ENCODE peak calls at places on chromosomes 12 and 14, in four cellular contexts. B is AG20443, Y is heart left ventricle, C is GM12891. S is an unnamed sample.

GRCh38 chr12:131120831-131121271 is 167.1 kb downstream of the ADGRD1 start:
- DNase-seq in B (no peak), C (no peak), Y (no peak), S (no peak)

GRCh38 chr14:53391156-53391555 is 238.0 kb upstream of the DDHD1 start:
- DNase-seq in C (no peak), Y (peak), B (peak), S (peak)

GRCh38 chr12:27534060-27534764 is 10.2 kb downstream of the PPFIBP1 start:
- DNase-seq in C (no peak), Y (no peak), B (no peak), S (no peak)

GRCh38 chr12:62761658-62762057 is 173.3 kb downstream of the PPM1H start:
- DNase-seq in C (no peak), B (peak), Y (peak), S (no peak)

GRCh38 chr12:7162691-7163114 is 26.8 kb upstream of the PEX5 start:
- DNase-seq in Y (no peak), B (peak), C (no peak), S (no peak)

GRCh38 chr14:81681466-81681865 is 147.8 kb upstream of the SEL1L start:
- DNase-seq in B (no peak), C (no peak), Y (no peak), S (no peak)

GRCh38 chr14:32469388-32470160 is 140.5 kb downstream of the AKAP6 start:
- DNase-seq in Y (no peak), C (no peak), B (no peak), S (peak)

GRCh38 chr14:87522575-87522974 is 470.4 kb downstream of the GALC start:
- DNase-seq in C (no peak), B (no peak), Y (no peak), S (no peak)

GRCh38 chr14:102571043-102571442 is 21.4 kb upstream of the RCOR1 start:
- DNase-seq in Y (no peak), B (no peak), C (no peak), S (no peak)

GRCh38 chr12:57518920-57519757 is 1.2 kb downstream of the DDIT3 start:
- DNase-seq in C (no peak), Y (peak), B (no peak), S (peak)

GRCh38 chr12:27907766-27908165 is 64.8 kb downstream of the PTHLH start:
- DNase-seq in C (no peak), Y (no peak), B (no peak), S (no peak)

GRCh38 chr14:91350813-91351507 is 66.7 kb downstream of the CCDC88C start:
- DNase-seq in C (no peak), B (no peak), Y (no peak), S (no peak)

GRCh38 chr12:116539905-116540482 is 19.2 kb upstream of the MAP1LC3B2 start:
- DNase-seq in C (no peak), B (peak), Y (peak), S (no peak)

GRCh38 chr14:105817971-105818711 is 291.8 kb downstream of the TMEM121 start:
- DNase-seq in Y (no peak), C (peak), B (no peak), S (no peak)

GRCh38 chr12:70240677-70241076 is 2.6 kb upstream of the CNOT2 start:
- DNase-seq in C (no peak), B (no peak), Y (no peak), S (no peak)

GRCh38 chr12:90013409-90013808 is 304.8 kb upstream of the ATP2B1 start:
- DNase-seq in Y (no peak), B (no peak), C (no peak), S (no peak)

GRCh38 chr12:22635812-22636211 is 10.8 kb downstream of the ETNK1 start:
- DNase-seq in B (peak), C (no peak), Y (no peak), S (no peak)

GRCh38 chr12:118059645-118060275 is 1.2 kb downstream of the WSB2 start:
- DNase-seq in B (no peak), Y (no peak), C (no peak), S (no peak)

GRCh38 chr12:122874081-122874480 is 21.8 kb downstream of the VPS37B start:
- DNase-seq in C (no peak), Y (no peak), B (peak), S (no peak)

GRCh38 chr12:133120385-133121191 is 9.5 kb downstream of the ZNF891 start:
- DNase-seq in Y (no peak), B (no peak), C (no peak), S (no peak)

GRCh38 chr14:63275611-63276010 is 43.1 kb downstream of the GPHB5 start:
- DNase-seq in C (no peak), B (no peak), Y (no peak), S (no peak)

GRCh38 chr12:53653595-53653994 is 22.3 kb downstream of the ATP5MC2 start:
- DNase-seq in Y (no peak), C (no peak), B (no peak), S (no peak)

GRCh38 chr12:100984821-100985220 is 190.2 kb downstream of the ANO4 start:
- DNase-seq in C (no peak), B (no peak), Y (no peak), S (no peak)

GRCh38 chr12:57118711-57119271 is 7.6 kb upstream of the STAT6 start:
- DNase-seq in Y (peak), C (no peak), B (no peak), S (peak)